ENCODE peak calls at places on chromosomes 6 and 20, in four cellular contexts. E, C, G and J are unnamed samples.

GRCh38 chr6:14148471-14148870 is 30.9 kb downstream of the CD83 start:
- DNase-seq in G (no peak), E (no peak), C (no peak), J (no peak)

GRCh38 chr6:101146389-101146788 is 247.1 kb upstream of the GRIK2 start:
- DNase-seq in G (no peak), C (no peak), E (no peak), J (no peak)

GRCh38 chr6:112144145-112144926 is 56.9 kb downstream of the FAM229B start:
- DNase-seq in E (no peak), C (no peak), G (no peak), J (no peak)

GRCh38 chr20:50380697-50381040 is 129.5 kb upstream of the PTPN1 start:
- DNase-seq in E (no peak), C (no peak), G (peak; percentile 28), J (no peak)

GRCh38 chr20:47455133-47456040 is 46.3 kb upstream of the NCOA3 start:
- DNase-seq in E (no peak), G (no peak), C (no peak), J (no peak)

GRCh38 chr20:38873050-38873581 is 53.1 kb upstream of the FAM83D start:
- DNase-seq in E (no peak), G (no peak), C (peak; percentile 53), J (peak; percentile 84)

GRCh38 chr6:17851001-17851719 is 136.3 kb downstream of the KIF13A start:
- DNase-seq in G (no peak), E (no peak), C (no peak), J (no peak)

GRCh38 chr20:63521602-63522001 is 1.0 kb downstream of the PPDPF start:
- DNase-seq in C (no peak), G (no peak), E (no peak), J (no peak)

GRCh38 chr6:148251286-148251685 is 91.4 kb upstream of the SASH1 start:
- DNase-seq in G (no peak), C (no peak), E (no peak), J (no peak)

GRCh38 chr6:146767632-146768031 is 168.9 kb downstream of the ADGB start:
- DNase-seq in G (no peak), E (no peak), C (no peak), J (no peak)

GRCh38 chr20:7346562-7346961 is 579.1 kb downstream of the BMP2 start:
- DNase-seq in C (no peak), E (no peak), G (no peak), J (no peak)

GRCh38 chr6:29926795-29927427 is 15.4 kb upstream of the HLA-A start:
- DNase-seq in G (no peak), C (peak; percentile 84), E (no peak), J (no peak)

GRCh38 chr20:24066075-24066700 is 77.6 kb upstream of the GGTLC1 start:
- DNase-seq in G (no peak), C (no peak), E (no peak), J (no peak)

GRCh38 chr6:108295676-108296075 is 822 bp downstream of the AFG1L start:
- DNase-seq in G (peak; percentile 4), C (no peak), E (no peak), J (no peak)

GRCh38 chr20:47704746-47705496 is 80.4 kb downstream of the SULF2 start:
- DNase-seq in C (no peak), G (no peak), E (no peak), J (no peak)

GRCh38 chr6:16450285-16450684 is 211.9 kb downstream of the GMPR start:
- DNase-seq in G (no peak), E (no peak), C (no peak), J (no peak)

GRCh38 chr6:48429021-48429420 is 318.0 kb upstream of the PTCHD4 start:
- DNase-seq in C (no peak), G (no peak), E (no peak), J (no peak)

GRCh38 chr6:82555801-82556200 is 192.2 kb downstream of the TPBG start:
- DNase-seq in C (no peak), G (no peak), E (no peak), J (no peak)

GRCh38 chr6:99589290-99589672 is 17.4 kb upstream of the PRDM13 start:
- DNase-seq in C (no peak), E (no peak), G (no peak), J (no peak)

GRCh38 chr6:51184046-51184445 is 365.4 kb downstream of the TFAP2B start:
- DNase-seq in C (no peak), E (no peak), G (no peak), J (no peak)

GRCh38 chr6:63997727-63998126 is 362.1 kb downstream of the PHF3 start:
- DNase-seq in G (no peak), E (no peak), C (no peak), J (no peak)

GRCh38 chr6:135419162-135419561 is 78.4 kb downstream of the AHI1 start:
- DNase-seq in E (no peak), G (no peak), C (no peak), J (no peak)

GRCh38 chr6:11043552-11043960 is 549 bp downstream of the ELOVL2 start:
- DNase-seq in E (no peak), C (no peak), G (no peak), J (no peak)

GRCh38 chr6:2108700-2109306 is 136.6 kb downstream of the GMDS start:
- DNase-seq in C (no peak), G (no peak), E (no peak), J (no peak)

GRCh38 chr6:52363222-52363867 is 1.4 kb downstream of the PAQR8 start:
- DNase-seq in E (no peak), C (no peak), G (no peak), J (no peak)

DNA sequence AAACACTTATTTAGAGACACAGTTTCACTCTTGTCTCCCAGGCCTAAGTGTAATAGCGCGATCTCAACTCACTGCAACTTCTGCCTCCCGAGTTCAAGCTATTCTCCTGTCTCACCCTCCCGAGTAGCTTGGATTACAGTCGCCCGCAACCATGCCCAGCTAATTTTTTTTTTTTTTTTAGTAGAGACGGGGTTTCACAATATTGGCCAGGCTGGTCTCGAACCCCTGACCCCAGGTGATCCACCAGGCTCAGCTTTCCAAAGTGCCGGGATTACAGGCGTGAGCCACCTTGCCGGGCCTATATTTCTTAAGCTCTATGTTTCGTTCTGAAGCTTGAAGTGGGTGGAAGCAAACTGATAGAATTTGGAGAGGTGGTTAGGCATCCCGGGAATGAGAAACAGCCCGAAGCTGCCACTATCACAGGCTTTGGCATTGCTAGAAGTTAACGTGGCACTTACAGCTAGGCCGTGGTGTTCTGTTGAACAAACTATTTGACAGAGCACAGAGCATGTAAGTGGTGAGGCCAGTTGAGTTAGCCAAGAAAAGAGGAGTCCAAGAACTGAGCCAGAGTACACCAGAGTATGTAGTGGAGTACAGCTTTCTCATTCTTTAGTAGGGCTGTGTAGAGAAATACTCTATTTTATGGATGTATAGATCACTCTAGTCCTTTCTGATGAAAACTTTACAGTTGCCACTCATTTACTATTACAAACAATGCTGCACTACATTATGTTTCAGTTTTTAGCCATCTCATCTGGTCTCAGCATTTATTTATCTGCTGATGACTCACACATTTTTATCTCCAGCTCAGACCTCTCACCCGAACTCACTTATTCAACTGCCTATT is 62.0 kb upstream of the HFE start:
- DNase-seq in C (no peak), G (no peak), E (no peak), J (no peak)
- H3K4me3 ChIP-seq in C (no peak overlapping the region), G (peak overlapping the region; percentile 96), E (no peak overlapping the region), J (peak overlapping the region; percentile 58)

GRCh38 chr6:27797960-27798359 is 114.2 kb downstream of the OR2B2 start:
- DNase-seq in E (no peak), G (no peak), C (no peak), J (no peak)

GRCh38 chr6:27791182-27791939 is 120.8 kb downstream of the OR2B2 start:
- DNase-seq in G (peak; percentile 88), E (peak; percentile 49), C (no peak), J (no peak)

GRCh38 chr6:27795697-27796494 is 116.3 kb downstream of the OR2B2 start:
- DNase-seq in G (peak; percentile 96), E (peak; percentile 88), C (peak; percentile 38), J (no peak)
- H3K4me3 ChIP-seq in G (no peak overlapping the region), E (no peak overlapping the region), C (no peak overlapping the region), J (no peak overlapping the region)

GRCh38 chr6:105080279-105080678 is 99.5 kb downstream of the POPDC3 start:
- DNase-seq in G (no peak), E (no peak), C (no peak), J (no peak)
- H3K4me3 ChIP-seq in G (no peak overlapping the region), E (no peak overlapping the region), C (no peak overlapping the region), J (no peak overlapping the region)

DNA sequence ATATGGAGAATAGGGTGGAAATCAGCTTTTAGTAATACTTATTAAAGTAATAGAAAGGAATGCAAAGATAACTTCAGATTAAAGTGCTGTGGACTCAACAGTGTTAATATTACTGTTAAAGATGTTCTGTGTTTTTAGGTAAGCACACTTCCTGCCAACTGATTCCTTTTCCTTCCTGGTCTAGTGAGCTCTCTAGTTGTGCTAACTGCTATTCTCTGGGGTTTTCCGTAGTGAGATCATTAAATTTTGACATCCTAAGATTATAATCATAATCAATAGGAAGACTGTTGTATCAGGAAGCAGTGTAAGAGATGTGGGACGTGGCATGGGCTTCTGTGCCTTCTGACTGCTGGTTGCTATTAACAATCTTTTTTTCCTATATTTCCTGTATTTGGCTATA is 1.2 kb upstream of the TMEM217 start:
- DNase-seq in E (no peak), C (peak; percentile 24), G (no peak), J (no peak)
- H3K4me3 ChIP-seq in E (no peak overlapping the region), C (peak overlapping the region; percentile 93), G (peak overlapping the region; percentile 94), J (peak overlapping the region; percentile 94)

GRCh38 chr6:142819603-142820335 is 125.2 kb downstream of the HIVEP2 start:
- DNase-seq in G (no peak), E (no peak), C (peak; percentile 44), J (peak; percentile 65)
- H3K4me3 ChIP-seq in G (peak overlapping the region; percentile 39), E (no peak overlapping the region), C (peak overlapping the region; percentile 45), J (peak overlapping the region; percentile 46)

GRCh38 chr20:58900292-58900931 is 47.9 kb downstream of the GNAS start:
- DNase-seq in E (no peak), G (no peak), C (no peak), J (no peak)
- H3K4me3 ChIP-seq in E (no peak overlapping the region), G (no peak overlapping the region), C (no peak overlapping the region), J (no peak overlapping the region)

DNA sequence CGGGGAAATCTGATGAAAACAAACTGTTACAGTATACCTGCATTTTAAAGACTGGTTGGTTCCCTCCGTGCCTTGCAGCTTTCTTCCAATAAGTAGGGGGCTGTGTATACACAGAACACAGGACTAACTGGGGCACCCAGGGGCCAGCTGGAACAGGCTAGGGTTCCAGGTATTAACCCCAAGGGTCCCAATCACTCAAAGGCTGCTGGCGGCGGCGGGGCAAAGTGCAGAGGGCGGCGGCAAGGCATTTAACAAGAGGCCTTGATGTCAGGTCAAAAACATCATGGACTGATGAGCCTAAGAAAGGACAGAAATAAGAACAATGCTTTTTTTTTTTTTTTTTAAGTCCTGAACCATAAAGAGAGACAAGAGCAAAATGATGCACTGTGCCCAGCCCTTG is 2.5 kb downstream of the PMEPA1 start:
- DNase-seq in E (no peak), C (no peak), G (no peak), J (no peak)
- H3K4me3 ChIP-seq in E (no peak overlapping the region), C (no peak overlapping the region), G (peak overlapping the region; percentile 73), J (no peak overlapping the region)